ENCODE peak calls at places on chromosomes 6 and 20, in five cellular contexts. R is adrenal gland, U is sigmoid colon, N is WTC11, A is A549. Y is an unnamed sample.

GRCh38 chr6:150368762-150369161 is at the start of gene IYD:
- DNase-seq in U (no peak), N (no peak), R (no peak), A (no peak), Y (no peak)

GRCh38 chr20:50233325-50234212 is 42.9 kb downstream of the CEBPB start:
- DNase-seq in N (no peak), A (no peak), U (no peak), R (no peak), Y (no peak)

GRCh38 chr6:34373511-34373910 is 19.0 kb downstream of the NUDT3 start:
- DNase-seq in U (no peak), A (no peak), N (no peak), R (no peak), Y (no peak)

GRCh38 chr6:63634630-63635029 is 972 bp upstream of the PHF3 start:
- DNase-seq in A (no peak), R (no peak), U (no peak), N (no peak), Y (no peak)

GRCh38 chr6:18506387-18507017 is 119.4 kb downstream of the RNF144B start:
- DNase-seq in U (no peak), A (no peak), R (no peak), N (no peak), Y (no peak)

GRCh38 chr20:58710481-58711265 is 18.1 kb downstream of the NPEPL1 start:
- DNase-seq in A (no peak), N (peak), R (no peak), U (peak), Y (peak)

GRCh38 chr6:294656-295565 is 2.6 kb downstream of the DUSP22 start:
- DNase-seq in U (no peak), A (no peak), R (no peak), N (no peak), Y (no peak)

GRCh38 chr6:44072959-44073611 is 54.2 kb downstream of the MRPL14 start:
- DNase-seq in N (peak), U (peak), A (peak), R (peak), Y (peak)

GRCh38 chr6:64013061-64013410 is 377.4 kb downstream of the PHF3 start:
- DNase-seq in N (no peak), U (no peak), A (no peak), R (no peak), Y (no peak)

GRCh38 chr6:125749864-125750691 is 646 bp downstream of the HEY2 start:
- DNase-seq in N (peak), U (no peak), R (peak), A (no peak), Y (peak)

GRCh38 chr6:39228111-39228971 is 934 bp downstream of the KCNK5 start:
- DNase-seq in A (no peak), R (no peak), N (no peak), U (no peak), Y (no peak)

GRCh38 chr6:8446391-8446790 is 11.0 kb upstream of the SLC35B3 start:
- DNase-seq in R (no peak), A (no peak), N (no peak), U (no peak), Y (no peak)

GRCh38 chr20:33127422-33128097 is 40.4 kb upstream of the BPIFA2 start:
- DNase-seq in U (no peak), R (no peak), N (no peak), A (no peak), Y (no peak)

GRCh38 chr6:15437090-15437489 is 191.2 kb downstream of the JARID2 start:
- DNase-seq in U (no peak), R (no peak), N (no peak), A (no peak), Y (no peak)

GRCh38 chr20:58988565-58988882 is 7.5 kb downstream of the NELFCD start:
- DNase-seq in N (no peak), A (no peak), R (no peak), U (peak), Y (no peak)

GRCh38 chr6:105043979-105044378 is 87.1 kb downstream of the LIN28B start:
- DNase-seq in U (no peak), A (no peak), R (no peak), N (no peak), Y (no peak)

GRCh38 chr6:34063641-34064040 is 82.2 kb downstream of the GRM4 start:
- DNase-seq in R (no peak), A (no peak), N (no peak), U (no peak), Y (peak)

GRCh38 chr6:131828946-131829345 is 21.1 kb downstream of the ENPP1 start:
- DNase-seq in U (no peak), A (no peak), N (no peak), R (no peak), Y (no peak)

GRCh38 chr20:45469336-45470261 is at the start of gene WFDC2:
- DNase-seq in N (peak), U (peak), R (no peak), A (no peak), Y (peak)
- TF ChIP-seq CTCF in N (no peak), U (no peak), R (no peak), A (no peak), Y (no peak)

DNA sequence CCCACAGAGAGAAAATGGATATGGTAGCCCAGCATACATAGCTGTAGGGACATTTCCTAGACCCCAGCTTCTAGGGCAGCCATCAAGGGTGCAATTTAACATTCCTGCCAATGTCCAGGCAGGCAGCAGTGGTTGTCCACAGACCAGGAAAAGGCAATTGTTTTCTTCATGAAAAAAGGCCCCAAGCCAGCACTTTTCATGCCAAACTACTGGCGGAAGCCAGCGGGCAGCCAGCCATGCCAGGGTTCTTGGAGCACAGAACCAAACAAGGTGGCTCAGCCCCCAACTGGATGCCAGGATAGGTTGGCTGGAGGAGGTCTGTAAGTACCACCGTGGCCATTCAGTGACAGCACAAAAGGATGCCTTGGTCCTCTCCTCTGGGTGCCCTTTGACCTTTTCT is 94.6 kb downstream of the BANF2 start:
- DNase-seq in R (no peak), N (no peak), U (no peak), A (no peak), Y (no peak)
- TF ChIP-seq CTCF in R (no peak), N (no peak), U (no peak), A (no peak), Y (no peak)

GRCh38 chr20:47775039-47775438 is 10.2 kb downstream of the SULF2 start:
- DNase-seq in N (no peak), R (no peak), U (no peak), A (no peak), Y (no peak)
- TF ChIP-seq CTCF in N (no peak), R (no peak), U (no peak), A (no peak), Y (no peak)

DNA sequence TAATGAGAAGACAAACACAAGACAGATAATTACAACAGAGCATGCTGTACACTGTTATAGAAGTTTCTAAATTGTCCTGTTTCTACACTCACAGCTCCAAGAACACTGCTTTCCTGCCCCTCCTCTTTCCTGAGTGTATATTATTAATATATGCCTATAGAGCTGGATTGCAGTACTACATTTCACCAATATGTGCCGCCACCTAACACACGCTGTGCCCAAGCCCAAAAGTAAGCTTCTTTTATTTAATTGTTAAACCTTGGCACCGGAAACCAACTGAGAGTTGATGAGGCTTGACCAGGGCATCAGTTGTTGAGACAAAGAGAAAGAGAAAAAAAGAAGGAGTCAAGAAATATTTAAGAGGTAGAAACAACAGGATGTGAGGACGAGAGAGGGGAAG is 16.0 kb upstream of the PTPRT start:
- DNase-seq in N (no peak), A (no peak), R (no peak), U (no peak), Y (no peak)
- TF ChIP-seq CTCF in N (peak), A (no peak), R (no peak), U (no peak), Y (peak)

Y was measured in glutamatergic neuron.